ENCODE peak calls at places on chromosomes 6 and 20, in seven cellular contexts. X, D, G, Y, S, R and Z are unnamed samples.

GRCh38 chr6:46053034-46053933 is 37.6 kb upstream of the CLIC5 start:
- DNase-seq in X (no peak), D (no peak), G (no peak), Y (no peak), S (peak; percentile 41), R (no peak), Z (no peak)

GRCh38 chr6:108321253-108321740 is 26.4 kb downstream of the AFG1L start:
- DNase-seq in X (no peak), D (no peak), G (no peak), Y (no peak), S (no peak), R (no peak), Z (no peak)

GRCh38 chr20:38238834-38239233 is 21.7 kb downstream of the KIAA1755 start:
- DNase-seq in X (no peak), D (no peak), G (no peak), Y (no peak), S (no peak), R (no peak), Z (no peak)

GRCh38 chr6:90397047-90397446 is 100.4 kb upstream of the BACH2 start:
- DNase-seq in X (no peak), D (peak; percentile 46), G (no peak), Y (no peak), S (no peak), R (peak; percentile 27), Z (no peak)

GRCh38 chr6:117483004-117483644 is 650 bp downstream of the DCBLD1 start:
- DNase-seq in X (peak; percentile 69), D (peak; percentile 63), G (no peak), Y (peak; percentile 38), S (peak; percentile 64), R (peak; percentile 54), Z (peak; percentile 76)

GRCh38 chr6:40965046-40965445 is 74.0 kb downstream of the UNC5CL start:
- DNase-seq in X (no peak), D (no peak), G (no peak), Y (no peak), S (no peak), R (no peak), Z (no peak)

GRCh38 chr6:43809417-43810305 is 39.6 kb downstream of the VEGFA start:
- DNase-seq in X (no peak), D (peak; percentile 75), G (no peak), Y (peak; percentile 65), S (peak; percentile 2), R (no peak), Z (peak; percentile 48)

GRCh38 chr6:101429291-101429690 is 35.8 kb downstream of the GRIK2 start:
- DNase-seq in X (no peak), D (no peak), G (no peak), Y (no peak), S (no peak), R (no peak), Z (no peak)

GRCh38 chr6:128655978-128656498 is 135.6 kb upstream of the PTPRK start:
- DNase-seq in X (no peak), D (no peak), G (peak; percentile 85), Y (peak; percentile 49), S (peak; percentile 93), R (no peak), Z (no peak)

GRCh38 chr6:170062209-170062903 is 228.5 kb downstream of the DLL1 start:
- DNase-seq in X (no peak), D (no peak), G (no peak), Y (no peak), S (no peak), R (no peak), Z (no peak)

GRCh38 chr20:47126709-47127108 is 229.8 kb downstream of the ZMYND8 start:
- DNase-seq in X (no peak), D (no peak), G (no peak), Y (no peak), S (no peak), R (no peak), Z (no peak)

GRCh38 chr20:39568090-39568489 is 605.9 kb downstream of the DHX35 start:
- DNase-seq in X (no peak), D (no peak), G (no peak), Y (no peak), S (no peak), R (peak; percentile 25), Z (no peak)

GRCh38 chr20:37484386-37484785 is 36.7 kb upstream of the NNAT start:
- DNase-seq in X (no peak), D (no peak), G (no peak), Y (no peak), S (peak; percentile 26), R (no peak), Z (no peak)

GRCh38 chr20:52493177-52493711 is 301.7 kb upstream of the ZFP64 start:
- DNase-seq in X (no peak), D (peak; percentile 8), G (no peak), Y (no peak), S (peak; percentile 94), R (no peak), Z (no peak)

GRCh38 chr6:147506704-147507114 is 1.8 kb upstream of the SAMD5 start:
- DNase-seq in X (peak; percentile 83), D (peak; percentile 87), G (no peak), Y (peak; percentile 55), S (peak; percentile 57), R (peak; percentile 75), Z (peak; percentile 61)

GRCh38 chr6:84635081-84635745 is 129.2 kb downstream of the TBX18 start:
- DNase-seq in X (no peak), D (no peak), G (no peak), Y (no peak), S (no peak), R (no peak), Z (no peak)

GRCh38 chr6:13590574-13591153 is 16.3 kb downstream of the SIRT5 start:
- DNase-seq in X (no peak), D (no peak), G (no peak), Y (no peak), S (no peak), R (no peak), Z (no peak)

GRCh38 chr20:23585449-23585807 is 17.1 kb upstream of the CST9L start:
- DNase-seq in X (no peak), D (no peak), G (no peak), Y (no peak), S (no peak), R (no peak), Z (no peak)

GRCh38 chr20:4664691-4665360 is 56.9 kb upstream of the PRND start:
- DNase-seq in X (no peak), D (no peak), G (no peak), Y (no peak), S (no peak), R (no peak), Z (no peak)
- TF ChIP-seq MAX in X (no peak), D (no peak), G (no peak), Y (no peak), S (no peak), R (no peak), Z (no peak)

GRCh38 chr6:22827760-22828159 is 258.4 kb downstream of the HDGFL1 start:
- DNase-seq in X (no peak), D (no peak), G (no peak), Y (peak; percentile 1), S (no peak), R (no peak), Z (no peak)

GRCh38 chr6:22825210-22825609 is 255.8 kb downstream of the HDGFL1 start:
- DNase-seq in X (no peak), D (no peak), G (no peak), Y (no peak), S (no peak), R (no peak), Z (no peak)

GRCh38 chr6:22829070-22829469 is 259.7 kb downstream of the HDGFL1 start:
- DNase-seq in X (no peak), D (no peak), G (no peak), Y (no peak), S (peak; percentile 26), R (no peak), Z (no peak)

GRCh38 chr6:22828179-22829062 is 259.1 kb downstream of the HDGFL1 start:
- DNase-seq in X (peak; percentile 47), D (no peak), G (peak; percentile 53), Y (peak; percentile 89), S (peak; percentile 99), R (peak; percentile 72), Z (peak; percentile 20)

DNA sequence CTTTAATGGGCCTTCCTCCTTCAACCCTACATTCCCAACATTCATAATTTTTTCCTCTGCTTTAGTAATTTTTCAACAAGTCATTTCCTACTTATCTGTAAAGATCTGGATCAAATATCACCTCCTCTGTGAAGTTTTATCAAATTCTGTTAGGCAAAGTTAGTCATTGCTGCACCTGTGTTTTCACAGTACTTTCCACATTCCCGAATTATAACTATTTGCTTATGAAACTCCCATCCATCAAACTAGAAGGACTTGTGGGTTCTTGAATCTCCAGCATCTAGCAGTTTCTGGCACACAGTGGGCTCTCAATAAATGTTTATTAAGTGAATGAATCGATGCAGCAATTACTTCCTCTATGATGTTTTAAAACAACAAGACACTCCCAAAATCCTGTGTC is 257.6 kb downstream of the HDGFL1 start:
- DNase-seq in X (no peak), D (no peak), G (no peak), Y (peak; percentile 27), S (peak; percentile 84), R (no peak), Z (no peak)
- TF ChIP-seq MAX in X (no peak), D (no peak), G (no peak), Y (no peak), S (no peak), R (no peak), Z (no peak)

DNA sequence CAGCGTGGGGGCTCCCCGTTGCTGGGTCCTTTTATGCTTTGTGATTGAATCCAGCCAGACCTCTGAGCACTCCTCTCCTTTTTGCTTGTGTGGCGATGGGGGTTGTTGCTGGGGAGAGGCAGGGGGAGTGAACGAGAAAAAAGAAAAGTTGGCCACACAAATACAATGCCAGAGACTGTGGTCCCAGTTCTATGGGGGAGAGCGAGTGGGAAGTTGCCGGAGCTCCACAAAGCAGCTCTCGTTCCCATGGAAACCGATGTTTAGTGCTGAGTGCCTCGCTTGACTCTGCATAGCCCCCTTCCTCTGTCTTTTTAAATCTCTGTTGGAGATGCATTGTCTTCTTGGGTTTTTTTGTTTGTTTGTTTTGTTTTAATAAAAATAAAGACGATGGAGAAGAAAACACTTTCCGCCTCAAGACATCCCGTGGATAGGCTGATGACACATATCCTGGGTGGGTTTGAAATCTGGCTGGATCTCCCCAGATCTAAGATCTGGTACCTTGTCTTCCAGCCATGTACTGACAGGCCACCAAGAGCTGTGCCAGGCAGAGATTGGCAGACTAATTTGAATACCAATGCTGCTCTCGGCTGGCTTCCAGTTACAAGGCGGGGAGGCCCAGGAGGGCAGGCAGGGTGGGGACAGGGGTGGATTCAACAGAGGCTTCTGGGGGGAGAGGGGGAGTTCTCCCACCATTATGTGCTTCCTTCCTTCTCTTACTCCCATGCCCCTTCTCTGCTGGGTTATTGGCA is 529.3 kb downstream of the QKI start:
- DNase-seq in X (peak; percentile 57), D (no peak), G (no peak), Y (no peak), S (no peak), R (no peak), Z (no peak)
- TF ChIP-seq MAX in X (no peak), D (no peak), G (no peak), Y (no peak), S (no peak), R (no peak), Z (no peak)

GRCh38 chr6:52362443-52363221 is 681 bp downstream of the PAQR8 start:
- DNase-seq in X (peak; percentile 67), D (peak; percentile 48), G (no peak), Y (no peak), S (peak; percentile 18), R (peak; percentile 72), Z (no peak)
- TF ChIP-seq MAX in X (no peak), D (no peak), G (no peak), Y (no peak), S (no peak), R (no peak), Z (no peak)

GRCh38 chr6:39794231-39794630 is 2.1 kb downstream of the DAAM2 start:
- DNase-seq in X (no peak), D (no peak), G (no peak), Y (no peak), S (no peak), R (no peak), Z (no peak)
- TF ChIP-seq MAX in X (no peak), D (no peak), G (no peak), Y (no peak), S (no peak), R (no peak), Z (no peak)